ENCODE peak calls at places on chromosomes 3 and 15, in five cellular contexts. Z is naive B cell, T is endodermal cell, L is NCI-H1092 treated with DMSO at 0.1 percent for 48 hours, H is HuH-7. I is an unnamed sample.
A peak's percentile ranks its signal among the peaks of the same experiment; 100 is the strongest.

GRCh38 chr15:64740361-64741170 is 34.8 kb downstream of the RBPMS2 start:
- DNase-seq in L (no peak), T (no peak), H (no peak), Z (no peak), I (no peak)

GRCh38 chr3:63809607-63810006 is 9.5 kb upstream of the C3orf49 start:
- DNase-seq in L (no peak), T (no peak), H (no peak), Z (no peak), I (no peak)

GRCh38 chr15:78306176-78306774 is 6.9 kb upstream of the SKIC8 start:
- DNase-seq in H (no peak), Z (no peak), T (no peak), L (no peak), I (peak; percentile 72)

GRCh38 chr15:80118956-80119355 is 33.8 kb upstream of the FAH start:
- DNase-seq in T (no peak), L (no peak), Z (no peak), H (no peak), I (peak; percentile 69)

GRCh38 chr3:105579439-105579838 is 212.7 kb downstream of the ALCAM start:
- DNase-seq in Z (no peak), T (no peak), H (no peak), L (no peak), I (no peak)

GRCh38 chr15:83248151-83248851 is 36.2 kb downstream of the BNC1 start:
- DNase-seq in T (peak; percentile 70), Z (peak; percentile 12), L (peak; percentile 28), H (peak; percentile 21), I (peak; percentile 75)

GRCh38 chr3:59085976-59086375 is 36.2 kb upstream of the CFAP20DC start:
- DNase-seq in T (no peak), H (no peak), L (no peak), Z (no peak), I (no peak)

GRCh38 chr3:122255757-122256439 is 69.2 kb upstream of the CSTA start:
- DNase-seq in T (no peak), H (no peak), L (no peak), Z (no peak), I (no peak)

GRCh38 chr15:77563768-77564167 is 68.9 kb downstream of the LINGO1 start:
- DNase-seq in H (no peak), L (no peak), T (no peak), Z (no peak), I (no peak)

GRCh38 chr3:157099337-157100078 is 60.4 kb downstream of the CCNL1 start:
- DNase-seq in L (no peak), T (no peak), Z (no peak), H (no peak), I (no peak)

GRCh38 chr3:170523248-170523647 is 62.6 kb downstream of the SLC7A14 start:
- DNase-seq in H (no peak), Z (no peak), L (no peak), T (no peak), I (no peak)

GRCh38 chr3:198079771-198080520 is 119.9 kb downstream of the LMLN start:
- DNase-seq in Z (no peak), H (peak; percentile 17), T (no peak), L (no peak), I (peak; percentile 17)

GRCh38 chr3:127457746-127458145 is 132.8 kb downstream of the TPRA1 start:
- DNase-seq in T (no peak), L (peak; percentile 75), Z (no peak), H (no peak), I (no peak)

I was measured in cerebellar cortex.